ENCODE peak calls at places on chromosomes 7 and 10, in five cellular contexts. One of them, this sample, is unnamed.

GRCh38 chr7:42736931-42737330 is 174.9 kb downstream of the C7orf25 start:
- DNase-seq in activated CD4-positive, alpha-beta T cell treated with anti-CD3 and anti-CD28 coated beads, Interleukin-2, amount 50 U/mL, for 24 hours: no peak
- DNase-seq in hepatic stellate cell: no peak
- DNase-seq in H4: peak
- DNase-seq in activated CD8-positive, alpha-beta memory T cell treated with anti-CD3 and anti-CD28 coated beads for 48 hours: no peak
- DNase-seq in this sample: peak

GRCh38 chr7:106041140-106041717 is 70.9 kb downstream of the SYPL1 start:
- DNase-seq in activated CD8-positive, alpha-beta memory T cell treated with anti-CD3 and anti-CD28 coated beads for 48 hours: no peak
- DNase-seq in H4: peak
- DNase-seq in activated CD4-positive, alpha-beta T cell treated with anti-CD3 and anti-CD28 coated beads, Interleukin-2, amount 50 U/mL, for 24 hours: no peak
- DNase-seq in hepatic stellate cell: peak
- DNase-seq in this sample: peak

GRCh38 chr7:106795171-106795876 is 69.8 kb upstream of the PIK3CG start:
- DNase-seq in activated CD8-positive, alpha-beta memory T cell treated with anti-CD3 and anti-CD28 coated beads for 48 hours: no peak
- DNase-seq in hepatic stellate cell: no peak
- DNase-seq in H4: no peak
- DNase-seq in activated CD4-positive, alpha-beta T cell treated with anti-CD3 and anti-CD28 coated beads, Interleukin-2, amount 50 U/mL, for 24 hours: no peak
- DNase-seq in this sample: no peak

GRCh38 chr7:102287465-102288146 is 938 bp downstream of the SH2B2 start:
- DNase-seq in activated CD8-positive, alpha-beta memory T cell treated with anti-CD3 and anti-CD28 coated beads for 48 hours: no peak
- DNase-seq in H4: no peak
- DNase-seq in hepatic stellate cell: no peak
- DNase-seq in activated CD4-positive, alpha-beta T cell treated with anti-CD3 and anti-CD28 coated beads, Interleukin-2, amount 50 U/mL, for 24 hours: no peak
- DNase-seq in this sample: peak

GRCh38 chr7:33981686-33982424 is 76.5 kb downstream of the BMPER start:
- DNase-seq in H4: no peak
- DNase-seq in hepatic stellate cell: peak
- DNase-seq in activated CD4-positive, alpha-beta T cell treated with anti-CD3 and anti-CD28 coated beads, Interleukin-2, amount 50 U/mL, for 24 hours: no peak
- DNase-seq in activated CD8-positive, alpha-beta memory T cell treated with anti-CD3 and anti-CD28 coated beads for 48 hours: no peak
- DNase-seq in this sample: no peak

GRCh38 chr7:81150951-81151361 is 232.1 kb upstream of the SEMA3C start:
- DNase-seq in activated CD4-positive, alpha-beta T cell treated with anti-CD3 and anti-CD28 coated beads, Interleukin-2, amount 50 U/mL, for 24 hours: no peak
- DNase-seq in activated CD8-positive, alpha-beta memory T cell treated with anti-CD3 and anti-CD28 coated beads for 48 hours: no peak
- DNase-seq in H4: peak
- DNase-seq in hepatic stellate cell: no peak
- DNase-seq in this sample: no peak

GRCh38 chr10:63605568-63605967 is 84.4 kb downstream of the REEP3 start:
- DNase-seq in activated CD4-positive, alpha-beta T cell treated with anti-CD3 and anti-CD28 coated beads, Interleukin-2, amount 50 U/mL, for 24 hours: no peak
- DNase-seq in H4: no peak
- DNase-seq in hepatic stellate cell: no peak
- DNase-seq in activated CD8-positive, alpha-beta memory T cell treated with anti-CD3 and anti-CD28 coated beads for 48 hours: no peak
- DNase-seq in this sample: no peak

GRCh38 chr10:17548786-17549185 is 68.4 kb downstream of the HACD1 start:
- DNase-seq in hepatic stellate cell: no peak
- DNase-seq in activated CD4-positive, alpha-beta T cell treated with anti-CD3 and anti-CD28 coated beads, Interleukin-2, amount 50 U/mL, for 24 hours: no peak
- DNase-seq in activated CD8-positive, alpha-beta memory T cell treated with anti-CD3 and anti-CD28 coated beads for 48 hours: no peak
- DNase-seq in H4: no peak
- DNase-seq in this sample: no peak

GRCh38 chr10:67812007-67812406 is 26.0 kb downstream of the DNAJC12 start:
- DNase-seq in activated CD4-positive, alpha-beta T cell treated with anti-CD3 and anti-CD28 coated beads, Interleukin-2, amount 50 U/mL, for 24 hours: no peak
- DNase-seq in activated CD8-positive, alpha-beta memory T cell treated with anti-CD3 and anti-CD28 coated beads for 48 hours: no peak
- DNase-seq in hepatic stellate cell: no peak
- DNase-seq in H4: no peak
- DNase-seq in this sample: no peak

GRCh38 chr10:131786756-131787605 is 113.8 kb upstream of the PPP2R2D start:
- DNase-seq in activated CD8-positive, alpha-beta memory T cell treated with anti-CD3 and anti-CD28 coated beads for 48 hours: no peak
- DNase-seq in hepatic stellate cell: no peak
- DNase-seq in H4: no peak
- DNase-seq in activated CD4-positive, alpha-beta T cell treated with anti-CD3 and anti-CD28 coated beads, Interleukin-2, amount 50 U/mL, for 24 hours: peak
- DNase-seq in this sample: peak

GRCh38 chr10:96664563-96664962 is 55.8 kb downstream of the PIK3AP1 start:
- DNase-seq in hepatic stellate cell: no peak
- DNase-seq in H4: no peak
- DNase-seq in activated CD8-positive, alpha-beta memory T cell treated with anti-CD3 and anti-CD28 coated beads for 48 hours: no peak
- DNase-seq in activated CD4-positive, alpha-beta T cell treated with anti-CD3 and anti-CD28 coated beads, Interleukin-2, amount 50 U/mL, for 24 hours: no peak
- DNase-seq in this sample: no peak

GRCh38 chr10:35559416-35559815 is 45.7 kb upstream of the GJD4 start:
- DNase-seq in H4: no peak
- DNase-seq in activated CD8-positive, alpha-beta memory T cell treated with anti-CD3 and anti-CD28 coated beads for 48 hours: no peak
- DNase-seq in hepatic stellate cell: no peak
- DNase-seq in activated CD4-positive, alpha-beta T cell treated with anti-CD3 and anti-CD28 coated beads, Interleukin-2, amount 50 U/mL, for 24 hours: no peak
- DNase-seq in this sample: peak

GRCh38 chr10:133530506-133530905 is 3.3 kb downstream of the CYP2E1 start:
- DNase-seq in H4: no peak
- DNase-seq in activated CD8-positive, alpha-beta memory T cell treated with anti-CD3 and anti-CD28 coated beads for 48 hours: no peak
- DNase-seq in activated CD4-positive, alpha-beta T cell treated with anti-CD3 and anti-CD28 coated beads, Interleukin-2, amount 50 U/mL, for 24 hours: no peak
- DNase-seq in hepatic stellate cell: no peak
- DNase-seq in this sample: no peak

GRCh38 chr10:10886861-10887539 is 130.7 kb upstream of the CELF2 start:
- DNase-seq in activated CD8-positive, alpha-beta memory T cell treated with anti-CD3 and anti-CD28 coated beads for 48 hours: no peak
- DNase-seq in hepatic stellate cell: no peak
- DNase-seq in H4: no peak
- DNase-seq in activated CD4-positive, alpha-beta T cell treated with anti-CD3 and anti-CD28 coated beads, Interleukin-2, amount 50 U/mL, for 24 hours: no peak
- DNase-seq in this sample: no peak

GRCh38 chr7:12771378-12771877 is 84.0 kb downstream of the ARL4A start:
- DNase-seq in activated CD8-positive, alpha-beta memory T cell treated with anti-CD3 and anti-CD28 coated beads for 48 hours: no peak
- DNase-seq in hepatic stellate cell: no peak
- DNase-seq in H4: peak
- DNase-seq in activated CD4-positive, alpha-beta T cell treated with anti-CD3 and anti-CD28 coated beads, Interleukin-2, amount 50 U/mL, for 24 hours: no peak
- DNase-seq in this sample: no peak

GRCh38 chr7:379456-380225 is 89.7 kb downstream of the FOXL3 start:
- DNase-seq in H4: no peak
- DNase-seq in hepatic stellate cell: no peak
- DNase-seq in activated CD4-positive, alpha-beta T cell treated with anti-CD3 and anti-CD28 coated beads, Interleukin-2, amount 50 U/mL, for 24 hours: no peak
- DNase-seq in activated CD8-positive, alpha-beta memory T cell treated with anti-CD3 and anti-CD28 coated beads for 48 hours: no peak
- DNase-seq in this sample: peak

GRCh38 chr10:87093461-87094372 is 926 bp downstream of the GLUD1 start:
- DNase-seq in hepatic stellate cell: peak
- DNase-seq in activated CD8-positive, alpha-beta memory T cell treated with anti-CD3 and anti-CD28 coated beads for 48 hours: peak
- DNase-seq in H4: peak
- DNase-seq in activated CD4-positive, alpha-beta T cell treated with anti-CD3 and anti-CD28 coated beads, Interleukin-2, amount 50 U/mL, for 24 hours: peak
- DNase-seq in this sample: peak

GRCh38 chr7:47039899-47040298 is 542.0 kb downstream of the TNS3 start:
- DNase-seq in activated CD4-positive, alpha-beta T cell treated with anti-CD3 and anti-CD28 coated beads, Interleukin-2, amount 50 U/mL, for 24 hours: no peak
- DNase-seq in H4: no peak
- DNase-seq in hepatic stellate cell: no peak
- DNase-seq in activated CD8-positive, alpha-beta memory T cell treated with anti-CD3 and anti-CD28 coated beads for 48 hours: no peak
- DNase-seq in this sample: no peak

GRCh38 chr10:61628875-61629513 is 33.7 kb upstream of the CABCOCO1 start:
- DNase-seq in H4: peak
- DNase-seq in activated CD8-positive, alpha-beta memory T cell treated with anti-CD3 and anti-CD28 coated beads for 48 hours: no peak
- DNase-seq in hepatic stellate cell: peak
- DNase-seq in activated CD4-positive, alpha-beta T cell treated with anti-CD3 and anti-CD28 coated beads, Interleukin-2, amount 50 U/mL, for 24 hours: no peak
- DNase-seq in this sample: peak

GRCh38 chr10:63717089-63717715 is 196.0 kb downstream of the REEP3 start:
- DNase-seq in activated CD4-positive, alpha-beta T cell treated with anti-CD3 and anti-CD28 coated beads, Interleukin-2, amount 50 U/mL, for 24 hours: no peak
- DNase-seq in activated CD8-positive, alpha-beta memory T cell treated with anti-CD3 and anti-CD28 coated beads for 48 hours: no peak
- DNase-seq in hepatic stellate cell: no peak
- DNase-seq in H4: no peak
- DNase-seq in this sample: no peak

GRCh38 chr7:137873524-137873923 is 26.8 kb upstream of the DGKI start:
- DNase-seq in H4: no peak
- DNase-seq in hepatic stellate cell: peak
- DNase-seq in activated CD8-positive, alpha-beta memory T cell treated with anti-CD3 and anti-CD28 coated beads for 48 hours: no peak
- DNase-seq in activated CD4-positive, alpha-beta T cell treated with anti-CD3 and anti-CD28 coated beads, Interleukin-2, amount 50 U/mL, for 24 hours: no peak
- DNase-seq in this sample: no peak

GRCh38 chr7:121744319-121744718 is 128.6 kb upstream of the PTPRZ1 start:
- DNase-seq in activated CD8-positive, alpha-beta memory T cell treated with anti-CD3 and anti-CD28 coated beads for 48 hours: no peak
- DNase-seq in hepatic stellate cell: no peak
- DNase-seq in H4: no peak
- DNase-seq in activated CD4-positive, alpha-beta T cell treated with anti-CD3 and anti-CD28 coated beads, Interleukin-2, amount 50 U/mL, for 24 hours: no peak
- DNase-seq in this sample: no peak

GRCh38 chr10:92407305-92408016 is 116.5 kb downstream of the MARCHF5 start:
- DNase-seq in H4: peak
- DNase-seq in activated CD8-positive, alpha-beta memory T cell treated with anti-CD3 and anti-CD28 coated beads for 48 hours: no peak
- DNase-seq in activated CD4-positive, alpha-beta T cell treated with anti-CD3 and anti-CD28 coated beads, Interleukin-2, amount 50 U/mL, for 24 hours: no peak
- DNase-seq in hepatic stellate cell: no peak
- DNase-seq in this sample: no peak

GRCh38 chr7:10845225-10845624 is 128.4 kb upstream of the PHF14 start:
- DNase-seq in H4: no peak
- DNase-seq in hepatic stellate cell: no peak
- DNase-seq in activated CD8-positive, alpha-beta memory T cell treated with anti-CD3 and anti-CD28 coated beads for 48 hours: no peak
- DNase-seq in activated CD4-positive, alpha-beta T cell treated with anti-CD3 and anti-CD28 coated beads, Interleukin-2, amount 50 U/mL, for 24 hours: no peak
- DNase-seq in this sample: no peak

This sample was measured in endodermal cell.